ENCODE peak calls at places on chromosomes 1 and 21, in nine cellular contexts. I is progenitor cell of endocrine pancreas, T is neural progenitor cell, P is right atrium auricular region, O is transverse colon, X is neural crest cell, L is AG09319, W is PC-3, A is AG09309. E is an unnamed sample.

GRCh38 chr1:151992345-151993083 is 1.1 kb downstream of the S100A10 start:
- DNase-seq in I (no peak), T (peak; percentile 56), P (peak; percentile 95), O (peak; percentile 89), X (no peak), L (peak; percentile 87), W (peak; percentile 100), A (peak; percentile 84), E (peak; percentile 32)

GRCh38 chr1:43619314-43619790 is 30.6 kb upstream of the KDM4A start:
- DNase-seq in I (no peak), T (no peak), P (no peak), O (no peak), X (no peak), L (no peak), W (no peak), A (no peak), E (no peak)

GRCh38 chr1:63326473-63327380 is 4.4 kb downstream of the FOXD3 start:
- DNase-seq in I (no peak), T (peak; percentile 51), P (no peak), O (no peak), X (peak; percentile 45), L (no peak), W (no peak), A (no peak), E (peak; percentile 53)

GRCh38 chr1:85134583-85135455 is 66.0 kb downstream of the SYDE2 start:
- DNase-seq in I (no peak), T (no peak), P (no peak), O (peak; percentile 37), X (no peak), L (no peak), W (peak; percentile 63), A (peak; percentile 50), E (no peak)

GRCh38 chr1:192747942-192748341 is 60.9 kb upstream of the RGS2 start:
- DNase-seq in I (no peak), T (no peak), P (no peak), O (no peak), X (no peak), L (no peak), W (no peak), A (no peak), E (no peak)

GRCh38 chr1:231172411-231172810 is 10.6 kb downstream of the TRIM67 start:
- DNase-seq in I (no peak), T (no peak), P (no peak), O (no peak), X (no peak), L (no peak), W (peak; percentile 43), A (no peak), E (no peak)

GRCh38 chr21:15978158-15978805 is 248.5 kb downstream of the USP25 start:
- DNase-seq in I (no peak), T (no peak), P (no peak), O (no peak), X (no peak), L (no peak), W (no peak), A (peak; percentile 37), E (no peak)

GRCh38 chr1:52002038-52002917 is 11.8 kb upstream of the RAB3B start:
- DNase-seq in I (peak; percentile 63), T (peak; percentile 90), P (no peak), O (peak; percentile 37), X (peak; percentile 81), L (peak; percentile 84), W (peak; percentile 98), A (peak; percentile 80), E (peak; percentile 64)

GRCh38 chr1:241331328-241331693 is 25.7 kb downstream of the RGS7 start:
- DNase-seq in I (no peak), T (no peak), P (no peak), O (no peak), X (no peak), L (no peak), W (no peak), A (no peak), E (no peak)

GRCh38 chr1:55618203-55618602 is 403.0 kb upstream of the USP24 start:
- DNase-seq in I (no peak), T (no peak), P (no peak), O (no peak), X (no peak), L (no peak), W (no peak), A (no peak), E (no peak)

GRCh38 chr1:97108200-97108599 is 386.6 kb downstream of the PTBP2 start:
- DNase-seq in I (no peak), T (no peak), P (no peak), O (no peak), X (no peak), L (no peak), W (peak; percentile 28), A (no peak), E (no peak)

GRCh38 chr1:16122916-16123315 is 33.0 kb downstream of the EPHA2 start:
- DNase-seq in I (no peak), T (no peak), P (no peak), O (no peak), X (no peak), L (peak; percentile 63), W (peak; percentile 50), A (peak; percentile 99), E (no peak)

DNA sequence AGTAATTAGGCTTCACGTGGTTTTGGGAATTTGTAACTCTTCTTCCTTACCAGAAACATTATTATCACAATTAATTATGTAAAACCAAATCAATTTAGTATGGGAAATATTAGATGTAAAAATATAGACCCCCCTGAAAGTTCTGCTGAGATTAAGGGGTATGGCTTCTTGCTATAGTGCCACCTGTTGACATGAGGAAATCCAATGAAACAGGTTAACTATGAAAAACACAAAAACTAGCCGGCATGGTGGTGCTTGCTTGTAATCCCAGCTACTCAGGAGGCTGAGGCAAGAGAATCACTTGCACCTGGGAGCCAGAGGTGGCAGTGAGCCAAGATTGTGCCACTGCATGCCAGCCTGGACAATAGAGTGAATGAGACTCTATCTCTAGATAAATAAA is 49.2 kb downstream of the MAP3K21 start:
- DNase-seq in I (no peak), T (no peak), P (no peak), O (no peak), X (no peak), L (no peak), W (no peak), A (no peak), E (no peak)
- TF ChIP-seq CTCF in I (no peak), T (peak; percentile 4), P (no peak), O (no peak), X (no peak), L (no peak), W (peak; percentile 42), A (no peak), E (no peak)

GRCh38 chr1:22963044-22963677 is 9.5 kb downstream of the LACTBL1 start:
- DNase-seq in I (no peak), T (no peak), P (no peak), O (no peak), X (no peak), L (no peak), W (no peak), A (no peak), E (no peak)

GRCh38 chr1:22966309-22966708 is 6.4 kb downstream of the LACTBL1 start:
- DNase-seq in I (no peak), T (no peak), P (no peak), O (no peak), X (no peak), L (no peak), W (no peak), A (no peak), E (no peak)

GRCh38 chr1:22958556-22958955 is 14.1 kb downstream of the LACTBL1 start:
- DNase-seq in I (no peak), T (no peak), P (no peak), O (no peak), X (no peak), L (no peak), W (no peak), A (no peak), E (no peak)

GRCh38 chr1:22959545-22960360 is 12.9 kb downstream of the LACTBL1 start:
- DNase-seq in I (no peak), T (no peak), P (no peak), O (no peak), X (no peak), L (no peak), W (no peak), A (no peak), E (no peak)

DNA sequence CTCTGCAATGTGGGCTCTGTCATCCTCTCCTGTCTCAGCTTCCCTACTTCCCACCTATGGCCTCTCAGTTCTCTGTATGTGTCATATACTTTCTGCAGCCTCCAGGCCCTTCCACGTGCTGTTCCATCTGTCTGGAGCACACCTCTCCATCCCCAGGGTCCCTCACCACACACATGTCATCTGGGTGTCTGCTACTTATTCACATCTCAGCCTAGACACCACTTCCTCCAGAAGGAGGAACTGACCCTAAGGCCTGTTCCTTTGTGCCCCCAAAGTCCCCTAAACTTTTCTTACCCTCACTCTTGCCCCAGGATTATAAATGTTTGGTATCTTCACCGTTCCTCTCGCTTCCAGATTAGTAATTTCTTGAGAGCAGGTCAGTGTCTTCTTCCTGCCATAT is 10.1 kb downstream of the LACTBL1 start:
- DNase-seq in I (no peak), T (no peak), P (no peak), O (no peak), X (no peak), L (no peak), W (no peak), A (no peak), E (no peak)
- TF ChIP-seq CTCF in I (no peak), T (no peak), P (no peak), O (no peak), X (no peak), L (no peak), W (no peak), A (no peak), E (no peak)

DNA sequence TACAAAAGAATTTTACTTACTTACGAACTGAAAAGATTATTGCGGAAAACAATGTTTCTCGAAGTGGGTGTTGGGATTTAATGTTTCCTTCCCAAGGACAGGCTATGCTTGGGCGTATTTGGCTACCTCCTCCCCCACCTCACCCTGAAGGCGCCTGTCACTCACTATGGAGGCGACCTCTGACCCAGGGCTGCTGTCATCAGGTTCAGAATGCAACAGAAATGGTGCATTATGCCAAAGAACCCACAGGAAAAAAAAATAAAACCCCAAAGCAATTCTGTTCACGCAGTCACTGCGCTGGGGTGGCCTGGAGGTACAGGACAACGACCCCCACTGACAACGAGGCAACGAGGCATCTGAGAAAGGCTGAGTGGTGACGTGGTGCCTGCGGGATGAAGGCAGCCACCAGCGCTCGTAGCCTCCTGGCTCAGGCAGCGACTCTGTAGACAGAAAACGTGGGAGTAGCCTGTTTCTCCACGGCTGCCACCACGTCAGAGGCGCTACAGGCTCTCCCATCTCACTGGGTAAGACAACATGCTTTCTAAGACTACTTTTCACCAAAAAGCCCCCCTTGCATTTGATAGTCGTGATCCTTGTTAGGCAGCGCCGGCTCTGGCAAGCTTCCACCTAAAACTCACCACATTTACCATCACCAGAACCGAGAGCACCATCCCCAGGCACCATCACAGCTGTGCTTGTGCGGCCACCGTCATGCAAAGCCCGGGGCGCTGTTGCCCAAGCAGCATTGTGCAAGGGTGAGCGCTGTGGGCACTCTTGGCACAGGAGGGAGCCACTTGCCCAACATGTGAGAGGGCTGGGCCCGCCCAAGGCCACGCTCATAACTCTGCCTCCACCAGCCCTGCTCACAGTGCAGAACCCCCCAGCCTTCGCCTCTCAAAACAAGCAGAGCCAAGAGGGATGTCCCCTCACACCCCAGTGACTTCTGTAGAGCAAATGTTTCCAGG is 14.3 kb downstream of the NADK start:
- DNase-seq in I (no peak), T (no peak), P (peak; percentile 78), O (no peak), X (no peak), L (no peak), W (peak; percentile 10), A (peak; percentile 16), E (no peak)
- TF ChIP-seq CTCF in I (no peak), T (no peak), P (peak; percentile 16), O (no peak), X (no peak), L (no peak), W (peak; percentile 23), A (peak; percentile 13), E (no peak)

GRCh38 chr1:207316141-207316540 is 5.3 kb upstream of the CD55 start:
- DNase-seq in I (no peak), T (no peak), P (no peak), O (no peak), X (no peak), L (no peak), W (peak; percentile 94), A (no peak), E (no peak)
- TF ChIP-seq CTCF in I (no peak), T (no peak), P (peak; percentile 31), O (no peak), X (no peak), L (no peak), W (no peak), A (no peak), E (no peak)

E was measured in nephron progenitor cell.